ENCODE peak calls at places on chromosomes 4 and X, in five cellular contexts. X is right cardiac atrium; A is OCI-LY7; C is CD8-positive, alpha-beta memory T cell; O is upper lobe of right lung. F is an unnamed sample.

GRCh38 chr4:81724925-81725329 is 253.2 kb upstream of the RASGEF1B start:
- DNase-seq in O (peak; percentile 79), A (peak; percentile 55), C (peak; percentile 2), X (peak; percentile 64), F (peak; percentile 53)

GRCh38 chr4:26823583-26823982 is 37.1 kb upstream of the STIM2 start:
- DNase-seq in X (no peak), C (no peak), A (no peak), O (no peak), F (no peak)

GRCh38 chr4:7157666-7158065 is 34.7 kb upstream of the SORCS2 start:
- DNase-seq in X (no peak), C (no peak), A (no peak), O (peak; percentile 21), F (no peak)

GRCh38 chr4:71472946-71473345 is 134.1 kb downstream of the SLC4A4 start:
- DNase-seq in C (no peak), A (no peak), O (no peak), X (no peak), F (no peak)

GRCh38 chr4:79445371-79445781 is 37.3 kb upstream of the GK2 start:
- DNase-seq in X (no peak), A (no peak), O (no peak), C (no peak), F (no peak)

GRCh38 chr4:78692815-78693156 is 83.4 kb upstream of the BMP2K start:
- DNase-seq in A (no peak), O (no peak), X (no peak), C (no peak), F (no peak)

GRCh38 chrX:18353931-18354368 is 538 bp downstream of the SCML2 start:
- DNase-seq in A (peak; percentile 63), O (no peak), C (peak; percentile 1), X (no peak), F (peak; percentile 8)

GRCh38 chr4:63582997-63583396 is 826.3 kb downstream of the TECRL start:
- DNase-seq in A (no peak), O (no peak), X (no peak), C (no peak), F (no peak)

GRCh38 chrX:131830400-131831184 is 192.5 kb upstream of the STK26 start:
- DNase-seq in O (no peak), A (peak; percentile 41), C (no peak), X (peak; percentile 72), F (peak; percentile 74)

GRCh38 chrX:8607326-8607725 is 124.6 kb downstream of the ANOS1 start:
- DNase-seq in A (no peak), X (no peak), O (no peak), C (no peak), F (no peak)

GRCh38 chr4:78059524-78059889 is 2.4 kb downstream of the FRAS1 start:
- DNase-seq in A (peak; percentile 50), O (no peak), X (peak; percentile 73), C (no peak), F (peak; percentile 59)

GRCh38 chr4:82848706-82849105 is 42.2 kb downstream of the SEC31A start:
- DNase-seq in O (no peak), X (no peak), C (no peak), A (no peak), F (no peak)

GRCh38 chr4:35106091-35106734 is 1138.1 kb downstream of the ARAP2 start:
- DNase-seq in O (no peak), A (no peak), C (no peak), X (no peak), F (no peak)

GRCh38 chr4:137705171-137705783 is 173.0 kb upstream of the PCDH18 start:
- DNase-seq in A (no peak), C (no peak), X (no peak), O (no peak), F (no peak)

GRCh38 chr4:6369035-6369434 is 99.4 kb downstream of the WFS1 start:
- DNase-seq in O (no peak), X (no peak), A (no peak), C (no peak), F (no peak)

GRCh38 chr4:45350438-45350837 is 624.1 kb upstream of the GNPDA2 start:
- DNase-seq in X (no peak), A (no peak), C (no peak), O (no peak), F (no peak)

GRCh38 chrX:121258545-121258944 is 211.1 kb downstream of the GLUD2 start:
- DNase-seq in C (no peak), O (no peak), A (no peak), X (no peak), F (no peak)

GRCh38 chr4:140300271-140300970 is 73.0 kb upstream of the SCOC start:
- DNase-seq in O (no peak), C (no peak), A (no peak), X (no peak), F (no peak)

GRCh38 chrX:9566150-9566621 is 101.3 kb downstream of the TBL1X start:
- DNase-seq in X (peak; percentile 80), O (no peak), C (no peak), A (no peak), F (peak; percentile 51)

GRCh38 chr4:168098257-168098717 is 6.0 kb downstream of the ANXA10 start:
- DNase-seq in A (no peak), X (no peak), O (no peak), C (no peak), F (no peak)

GRCh38 chrX:24125028-24125612 is 24.4 kb upstream of the ZFX start:
- DNase-seq in C (no peak), O (no peak), A (no peak), X (no peak), F (no peak)

GRCh38 chrX:10576777-10577444 is 43.5 kb downstream of the MID1 start:
- DNase-seq in A (no peak), C (no peak), X (peak; percentile 64), O (no peak), F (no peak)

GRCh38 chrX:102832661-102833060 is 104.4 kb upstream of the RAB40AL start:
- DNase-seq in A (no peak), C (no peak), X (no peak), O (no peak), F (no peak)

GRCh38 chr4:7309636-7310035 is 117.3 kb downstream of the SORCS2 start:
- DNase-seq in A (no peak), X (peak; percentile 26), C (no peak), O (no peak), F (no peak)

GRCh38 chrX:51496501-51497291 is at the start of gene NUDT11:
- DNase-seq in A (peak; percentile 70), X (peak; percentile 87), O (peak; percentile 73), C (no peak), F (peak; percentile 46)

GRCh38 chr4:176149680-176150079 is 45.7 kb downstream of the SPATA4 start:
- DNase-seq in O (no peak), A (no peak), C (no peak), X (no peak), F (no peak)

GRCh38 chr4:105181259-105181658 is 34.6 kb downstream of the TET2 start:
- DNase-seq in A (no peak), C (no peak), O (no peak), X (no peak), F (no peak)

GRCh38 chr4:89222171-89222570 is 85.4 kb downstream of the GPRIN3 start:
- DNase-seq in C (no peak), A (no peak), O (no peak), X (no peak), F (no peak)

DNA sequence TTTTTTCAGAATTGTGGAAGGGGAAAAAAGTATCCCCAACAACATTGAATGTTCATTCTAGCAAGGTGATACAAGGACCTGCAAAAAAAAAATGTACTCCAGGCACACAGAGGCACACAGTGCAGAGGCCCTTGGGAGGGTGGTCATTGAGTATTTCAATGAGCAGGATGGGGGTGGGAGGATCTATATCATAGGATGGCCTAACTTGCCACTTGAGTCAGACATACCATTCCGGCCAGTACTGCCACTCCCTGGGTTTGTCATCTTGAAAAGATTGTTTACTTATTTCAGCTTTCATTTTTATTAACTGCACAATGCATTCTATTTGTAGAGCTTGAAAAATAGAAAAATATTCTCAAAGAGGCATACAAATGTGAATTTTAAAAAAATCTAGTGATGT is 18.7 kb downstream of the ZNF595 start:
- DNase-seq in O (no peak), A (no peak), C (no peak), X (no peak), F (no peak)
- H3K9me3 ChIP-seq in O (peaks cover 70% of the 10 kb centered on the region), A (peaks cover 28% of the 10 kb centered on the region), C (peaks cover 35% of the 10 kb centered on the region), X (peaks cover 15% of the 10 kb centered on the region), F (peaks cover 83% of the 10 kb centered on the region)

DNA sequence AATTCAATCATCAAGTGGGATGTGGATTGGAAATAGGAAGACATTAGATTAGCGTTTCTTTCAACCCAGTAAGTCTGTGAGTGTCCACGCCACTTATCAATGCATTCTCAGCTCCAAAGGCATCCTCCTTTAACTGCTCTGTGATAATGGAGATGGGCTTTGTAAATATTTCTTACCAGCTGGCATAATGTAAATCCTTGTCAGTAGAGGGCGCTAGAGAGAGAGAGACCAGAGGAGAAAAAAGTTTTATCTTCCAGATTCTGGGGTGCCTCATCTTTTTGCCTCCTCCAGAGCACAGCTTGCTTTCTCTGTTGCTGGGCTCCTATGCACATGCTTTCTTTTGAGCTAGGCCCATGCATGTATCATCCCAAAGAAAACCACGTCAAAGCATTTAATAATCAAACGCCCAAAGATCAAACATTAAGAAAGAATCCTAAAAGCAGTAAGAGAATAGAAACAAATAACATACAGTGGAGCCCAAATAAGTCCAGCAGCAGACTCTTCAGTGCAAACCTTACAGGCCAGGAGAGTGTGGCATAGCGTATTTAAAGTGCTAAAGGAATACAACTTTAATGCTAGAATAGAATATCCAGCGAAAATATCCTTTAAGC is 9.6 kb upstream of the MTMR1 start:
- DNase-seq in A (peak; percentile 62), C (no peak), X (no peak), O (no peak), F (no peak)
- H3K9me3 ChIP-seq in A (no peaks in the 10 kb centered on the region), C (no peaks in the 10 kb centered on the region), X (no peaks in the 10 kb centered on the region), O (no peaks in the 10 kb centered on the region), F (no peaks in the 10 kb centered on the region)

DNA sequence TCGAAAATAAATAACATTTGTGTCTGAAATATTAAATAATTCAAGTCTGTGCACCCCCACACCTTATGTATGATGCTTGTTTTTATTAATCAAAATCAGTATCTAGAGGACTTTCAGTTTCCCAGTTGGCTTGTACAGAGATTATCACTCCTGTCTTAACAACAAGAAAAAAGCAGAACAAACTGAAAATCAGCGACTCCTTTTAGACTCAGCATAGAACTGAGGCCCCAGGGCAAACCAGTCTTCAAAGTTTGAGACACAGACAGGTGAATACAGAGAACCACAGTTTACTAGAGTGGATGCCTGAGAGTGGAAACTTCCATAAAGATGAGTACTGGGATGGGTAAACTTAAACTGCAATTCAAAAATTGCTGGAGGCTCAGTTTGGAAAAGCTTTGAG is 142.8 kb upstream of the KLF8 start:
- DNase-seq in X (no peak), A (no peak), O (no peak), C (no peak), F (no peak)
- H3K9me3 ChIP-seq in X (no peaks in the 10 kb centered on the region), A (no peaks in the 10 kb centered on the region), O (no peaks in the 10 kb centered on the region), C (no peaks in the 10 kb centered on the region), F (no peaks in the 10 kb centered on the region)

DNA sequence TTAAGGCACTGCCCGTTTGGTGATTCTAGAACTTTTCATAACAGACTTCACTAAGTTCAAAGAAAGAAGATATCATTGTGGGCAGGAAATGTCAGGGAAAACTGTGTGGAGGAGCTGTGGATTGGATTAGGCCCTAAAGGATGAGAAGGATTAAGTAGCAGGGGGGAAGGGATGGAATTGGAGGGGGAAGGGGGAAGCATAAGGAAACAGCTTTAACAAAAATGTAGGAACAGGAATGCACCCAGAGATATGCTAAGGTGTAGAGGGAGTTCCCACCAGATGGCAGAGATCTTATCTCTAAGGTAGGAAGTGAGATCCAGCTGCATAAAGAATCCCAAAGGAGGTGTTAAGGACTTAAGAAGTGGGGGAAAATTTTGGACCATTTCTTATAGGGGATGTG is 114.5 kb downstream of the LARP7 start:
- DNase-seq in C (no peak), X (no peak), O (no peak), A (no peak), F (no peak)
- H3K9me3 ChIP-seq in C (no peaks in the 10 kb centered on the region), X (no peaks in the 10 kb centered on the region), O (no peaks in the 10 kb centered on the region), A (no peaks in the 10 kb centered on the region), F (no peaks in the 10 kb centered on the region)

GRCh38 chr4:149321438-149321837 is 494.2 kb downstream of the IQCM start:
- DNase-seq in C (no peak), O (no peak), X (no peak), A (no peak), F (no peak)
- H3K9me3 ChIP-seq in C (no peaks in the 10 kb centered on the region), O (no peaks in the 10 kb centered on the region), X (no peaks in the 10 kb centered on the region), A (peaks cover 12% of the 10 kb centered on the region), F (no peaks in the 10 kb centered on the region)

F was measured in transverse colon.